ENCODE peak calls at places on chromosome 1, in five cellular contexts. One of them, this sample, is unnamed.

GRCh38 chr1:27391511-27392095 is 819 bp upstream of the GPR3 start:
- DNase-seq in GM23338: peak; percentile 90
- DNase-seq in stomach: peak; percentile 46
- DNase-seq in prostate gland: peak; percentile 50
- DNase-seq in HepG2: peak; percentile 29
- DNase-seq in this sample: no peak

GRCh38 chr1:192539450-192540132 is 36.0 kb upstream of the RGS1 start:
- DNase-seq in HepG2: peak; percentile 70
- DNase-seq in stomach: no peak
- DNase-seq in prostate gland: no peak
- DNase-seq in GM23338: peak; percentile 72
- DNase-seq in this sample: no peak

GRCh38 chr1:78170845-78171244 is 125.1 kb downstream of the GIPC2 start:
- DNase-seq in GM23338: peak; percentile 12
- DNase-seq in stomach: no peak
- DNase-seq in prostate gland: no peak
- DNase-seq in HepG2: no peak
- DNase-seq in this sample: no peak

GRCh38 chr1:110829955-110830553 is 42.9 kb upstream of the CD53 start:
- DNase-seq in stomach: no peak
- DNase-seq in HepG2: peak; percentile 54
- DNase-seq in GM23338: peak; percentile 94
- DNase-seq in prostate gland: no peak
- DNase-seq in this sample: no peak

GRCh38 chr1:204408074-204408507 is 3.5 kb downstream of the PPP1R15B start:
- DNase-seq in stomach: peak; percentile 84
- DNase-seq in prostate gland: peak; percentile 86
- DNase-seq in HepG2: no peak
- DNase-seq in GM23338: peak; percentile 14
- DNase-seq in this sample: no peak

GRCh38 chr1:231039161-231040018 is 664 bp downstream of the FAM89A start:
- DNase-seq in stomach: no peak
- DNase-seq in GM23338: peak; percentile 66
- DNase-seq in HepG2: no peak
- DNase-seq in prostate gland: peak; percentile 14
- DNase-seq in this sample: peak; percentile 44

GRCh38 chr1:234573711-234574299 is 36.2 kb downstream of the IRF2BP2 start:
- DNase-seq in stomach: no peak
- DNase-seq in HepG2: no peak
- DNase-seq in GM23338: no peak
- DNase-seq in prostate gland: no peak
- DNase-seq in this sample: no peak

GRCh38 chr1:200037904-200038644 is 10.6 kb downstream of the NR5A2 start:
- DNase-seq in HepG2: no peak
- DNase-seq in stomach: no peak
- DNase-seq in GM23338: peak; percentile 66
- DNase-seq in prostate gland: no peak
- DNase-seq in this sample: no peak

GRCh38 chr1:229980009-229980408 is 87.0 kb upstream of the GALNT2 start:
- DNase-seq in GM23338: no peak
- DNase-seq in prostate gland: peak; percentile 27
- DNase-seq in HepG2: no peak
- DNase-seq in stomach: no peak
- DNase-seq in this sample: no peak

GRCh38 chr1:236966636-236967035 is 37.6 kb downstream of the MT1HL1 start:
- DNase-seq in prostate gland: no peak
- DNase-seq in HepG2: peak; percentile 70
- DNase-seq in GM23338: no peak
- DNase-seq in stomach: no peak
- DNase-seq in this sample: no peak

GRCh38 chr1:236959112-236959511 is 45.1 kb downstream of the MT1HL1 start:
- DNase-seq in prostate gland: no peak
- DNase-seq in stomach: no peak
- DNase-seq in HepG2: no peak
- DNase-seq in GM23338: no peak
- DNase-seq in this sample: no peak

DNA sequence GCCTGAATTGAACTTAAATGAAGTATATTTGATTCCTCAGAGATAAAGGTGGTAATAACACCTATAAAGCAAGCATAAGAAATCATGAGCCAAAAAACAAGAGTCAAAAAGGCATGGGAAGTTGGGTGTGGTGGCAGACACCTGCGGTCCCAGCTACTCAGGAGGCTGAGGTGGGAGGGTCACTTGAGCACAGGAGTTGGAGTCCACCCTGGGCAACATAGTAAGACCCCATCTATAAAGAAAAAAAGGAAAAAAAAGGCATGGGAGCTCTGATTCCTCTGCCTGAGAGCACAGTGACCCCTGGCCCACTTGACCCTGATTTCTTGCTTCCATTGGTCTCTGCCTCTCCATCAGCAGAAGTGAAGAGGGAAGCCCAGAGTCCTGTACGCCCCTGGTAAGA is 40.3 kb downstream of the MT1HL1 start:
- DNase-seq in prostate gland: no peak
- DNase-seq in GM23338: no peak
- DNase-seq in HepG2: no peak
- DNase-seq in stomach: no peak
- DNase-seq in this sample: no peak
- TF ChIP-seq POLR2AphosphoS5 in prostate gland: no peak
- TF ChIP-seq POLR2AphosphoS5 in GM23338: no peak
- TF ChIP-seq POLR2AphosphoS5 in HepG2: no peak
- TF ChIP-seq POLR2AphosphoS5 in stomach: no peak
- TF ChIP-seq POLR2AphosphoS5 in this sample: no peak

DNA sequence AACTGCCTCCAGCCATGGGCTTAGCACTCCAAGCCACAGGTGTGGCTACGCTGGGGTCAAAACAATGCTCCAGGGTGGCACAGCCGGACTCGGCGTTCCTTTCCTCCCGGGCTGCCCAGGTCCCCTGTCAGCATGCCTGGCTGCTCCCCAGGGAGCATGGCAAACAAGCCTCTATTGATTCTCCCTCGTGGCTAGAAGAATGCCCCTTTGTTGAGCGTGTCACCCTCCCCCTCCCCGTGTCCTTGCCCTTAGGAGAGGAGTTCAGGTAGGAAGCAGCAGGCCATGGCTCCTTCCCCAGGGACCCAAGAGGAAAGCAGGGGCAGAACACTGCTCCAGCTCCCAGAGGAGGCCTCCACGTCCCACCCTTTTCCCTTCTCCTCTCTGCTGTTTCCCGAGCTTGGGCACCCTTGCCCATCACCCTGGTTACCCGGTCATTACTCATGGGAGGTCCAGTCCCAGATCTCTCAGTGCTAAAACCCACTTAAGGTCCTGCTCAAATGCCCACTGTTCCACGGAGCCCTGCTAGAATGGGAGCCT is 57.4 kb upstream of the CITED4 start:
- DNase-seq in GM23338: no peak
- DNase-seq in stomach: peak; percentile 92
- DNase-seq in HepG2: peak; percentile 97
- DNase-seq in prostate gland: peak; percentile 57
- DNase-seq in this sample: no peak
- TF ChIP-seq POLR2AphosphoS5 in GM23338: no peak
- TF ChIP-seq POLR2AphosphoS5 in stomach: peak; percentile 12
- TF ChIP-seq POLR2AphosphoS5 in HepG2: no peak
- TF ChIP-seq POLR2AphosphoS5 in prostate gland: peak; percentile 13
- TF ChIP-seq POLR2AphosphoS5 in this sample: no peak

GRCh38 chr1:22808846-22809501 is 98.3 kb downstream of the EPHB2 start:
- DNase-seq in prostate gland: no peak
- DNase-seq in GM23338: no peak
- DNase-seq in HepG2: no peak
- DNase-seq in stomach: no peak
- DNase-seq in this sample: no peak
- TF ChIP-seq POLR2AphosphoS5 in prostate gland: no peak
- TF ChIP-seq POLR2AphosphoS5 in GM23338: no peak
- TF ChIP-seq POLR2AphosphoS5 in HepG2: no peak
- TF ChIP-seq POLR2AphosphoS5 in stomach: no peak
- TF ChIP-seq POLR2AphosphoS5 in this sample: no peak

GRCh38 chr1:180502361-180503273 is at the start of gene ACBD6:
- DNase-seq in stomach: peak; percentile 81
- DNase-seq in HepG2: peak; percentile 71
- DNase-seq in prostate gland: peak; percentile 67
- DNase-seq in GM23338: peak; percentile 90
- DNase-seq in this sample: peak; percentile 68
- TF ChIP-seq POLR2AphosphoS5 in stomach: peak; percentile 32
- TF ChIP-seq POLR2AphosphoS5 in HepG2: peak; percentile 81
- TF ChIP-seq POLR2AphosphoS5 in prostate gland: peak; percentile 24
- TF ChIP-seq POLR2AphosphoS5 in GM23338: peak; percentile 95
- TF ChIP-seq POLR2AphosphoS5 in this sample: peak; percentile 82

GRCh38 chr1:232143315-232143886 is 486.5 kb downstream of the SIPA1L2 start:
- DNase-seq in prostate gland: no peak
- DNase-seq in stomach: no peak
- DNase-seq in HepG2: no peak
- DNase-seq in GM23338: peak; percentile 53
- DNase-seq in this sample: no peak

GRCh38 chr1:232144696-232145230 is 485.2 kb downstream of the SIPA1L2 start:
- DNase-seq in HepG2: no peak
- DNase-seq in prostate gland: no peak
- DNase-seq in stomach: no peak
- DNase-seq in GM23338: no peak
- DNase-seq in this sample: no peak

GRCh38 chr1:232140419-232141166 is 489.3 kb downstream of the SIPA1L2 start:
- DNase-seq in stomach: no peak
- DNase-seq in HepG2: no peak
- DNase-seq in prostate gland: no peak
- DNase-seq in GM23338: peak; percentile 50
- DNase-seq in this sample: no peak

GRCh38 chr1:232145768-232146167 is 484.2 kb downstream of the SIPA1L2 start:
- DNase-seq in GM23338: no peak
- DNase-seq in HepG2: no peak
- DNase-seq in stomach: no peak
- DNase-seq in prostate gland: no peak
- DNase-seq in this sample: no peak

GRCh38 chr1:232142403-232143314 is 487.3 kb downstream of the SIPA1L2 start:
- DNase-seq in HepG2: no peak
- DNase-seq in stomach: no peak
- DNase-seq in GM23338: peak; percentile 56
- DNase-seq in prostate gland: peak; percentile 21
- DNase-seq in this sample: no peak
- TF ChIP-seq POLR2AphosphoS5 in HepG2: no peak
- TF ChIP-seq POLR2AphosphoS5 in stomach: peak; percentile 58
- TF ChIP-seq POLR2AphosphoS5 in GM23338: peak; percentile 64
- TF ChIP-seq POLR2AphosphoS5 in prostate gland: peak; percentile 35
- TF ChIP-seq POLR2AphosphoS5 in this sample: no peak

DNA sequence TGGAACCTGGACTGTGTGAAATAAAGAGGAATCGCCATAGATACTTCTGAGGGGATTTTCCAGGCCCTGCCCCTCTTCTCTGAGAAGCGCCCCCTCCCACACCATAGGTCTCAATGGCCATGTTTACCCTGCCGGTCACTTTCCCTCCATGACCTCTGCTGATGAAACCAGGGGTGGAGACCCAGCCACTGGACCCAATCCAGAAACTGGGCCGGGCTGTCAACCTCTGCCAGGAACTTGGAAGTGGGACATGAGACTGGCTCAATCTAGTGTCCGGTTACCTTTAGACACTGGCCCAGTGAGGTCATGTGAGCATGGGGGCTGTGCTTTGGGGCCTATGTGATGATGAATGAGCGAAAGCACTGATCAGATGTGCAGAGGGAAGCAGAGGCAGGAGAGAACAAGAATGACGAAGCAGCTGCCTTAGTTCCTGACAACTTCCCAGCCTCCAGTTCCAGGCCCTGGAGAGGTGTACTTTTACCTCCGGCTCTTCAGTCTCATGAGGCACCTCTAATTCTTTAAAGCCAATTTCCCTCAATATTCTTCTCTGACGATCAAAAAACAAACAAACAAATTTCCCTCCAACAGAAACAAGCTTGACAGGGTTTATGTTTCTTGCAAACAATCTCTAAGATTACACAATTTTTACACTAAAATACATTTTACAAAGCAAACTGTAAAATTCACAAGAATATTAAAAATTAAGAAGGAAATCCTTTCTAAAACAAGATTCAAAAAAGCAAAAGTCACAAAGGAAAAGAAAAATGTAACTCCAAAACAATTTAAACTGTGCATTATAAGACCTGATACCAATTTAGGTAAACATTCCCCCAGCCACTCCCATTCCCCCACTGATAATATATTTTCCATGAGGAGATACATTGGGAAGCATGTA is 4.8 kb downstream of the ASAP3 start:
- DNase-seq in HepG2: peak; percentile 97
- DNase-seq in prostate gland: peak; percentile 22
- DNase-seq in stomach: peak; percentile 86
- DNase-seq in GM23338: no peak
- DNase-seq in this sample: no peak
- TF ChIP-seq POLR2AphosphoS5 in HepG2: peak; percentile 65
- TF ChIP-seq POLR2AphosphoS5 in prostate gland: peak; percentile 27
- TF ChIP-seq POLR2AphosphoS5 in stomach: peak; percentile 5
- TF ChIP-seq POLR2AphosphoS5 in GM23338: no peak
- TF ChIP-seq POLR2AphosphoS5 in this sample: no peak

This sample was measured in GM12892.